ENCODE peak calls at places on chromosomes 1 and 21, in six cellular contexts. H is endothelial cell of umbilical vein, I is HCT116, C is HepG2, A is GM12878, X is PC-9. D is an unnamed sample. For H3K4me1, the result is how much of the 10 kb centered on the place peaks cover.

GRCh38 chr1:20322825-20323612 is 32.3 kb downstream of the VWA5B1 start:
- DNase-seq in H (no peak), I (no peak), C (no peak), A (no peak), X (no peak), D (no peak)

GRCh38 chr1:96968582-96969378 is 247.2 kb downstream of the PTBP2 start:
- DNase-seq in H (no peak), I (no peak), C (no peak), A (no peak), X (no peak), D (no peak)

GRCh38 chr1:149986486-149987296 is 23.8 kb downstream of the OTUD7B start:
- DNase-seq in H (no peak), I (no peak), C (no peak), A (no peak), X (no peak), D (peak)

GRCh38 chr1:63524166-63524565 is 841 bp downstream of the EFCAB7 start:
- DNase-seq in H (no peak), I (no peak), C (no peak), A (no peak), X (no peak), D (no peak)

GRCh38 chr1:155177192-155177917 is 3.7 kb downstream of the TRIM46 start:
- DNase-seq in H (no peak), I (no peak), C (no peak), A (no peak), X (peak), D (no peak)

GRCh38 chr1:12088607-12089006 is 25.5 kb downstream of the TNFRSF8 start:
- DNase-seq in H (no peak), I (no peak), C (no peak), A (no peak), X (no peak), D (no peak)

GRCh38 chr1:183039985-183040447 is 16.8 kb downstream of the LAMC1 start:
- DNase-seq in H (peak), I (no peak), C (no peak), A (no peak), X (no peak), D (peak)

GRCh38 chr1:16630661-16631247 is 17.4 kb upstream of the NBPF1 start:
- DNase-seq in H (no peak), I (no peak), C (no peak), A (no peak), X (no peak), D (no peak)

GRCh38 chr1:237590381-237590780 is 300.3 kb downstream of the ZP4 start:
- DNase-seq in H (no peak), I (no peak), C (no peak), A (no peak), X (no peak), D (no peak)

GRCh38 chr21:43361493-43362296 is 65.2 kb downstream of the SIK1 start:
- DNase-seq in H (peak), I (no peak), C (no peak), A (peak), X (no peak), D (peak)

GRCh38 chr1:20733361-20733975 is 965 bp upstream of the SH2D5 start:
- DNase-seq in H (no peak), I (no peak), C (no peak), A (no peak), X (no peak), D (no peak)

GRCh38 chr1:23567996-23568607 is 8.8 kb upstream of the ID3 start:
- DNase-seq in H (peak), I (no peak), C (no peak), A (no peak), X (no peak), D (no peak)

GRCh38 chr21:44765231-44766013 is 36.2 kb downstream of the UBE2G2 start:
- DNase-seq in H (peak), I (no peak), C (no peak), A (no peak), X (peak), D (peak)

DNA sequence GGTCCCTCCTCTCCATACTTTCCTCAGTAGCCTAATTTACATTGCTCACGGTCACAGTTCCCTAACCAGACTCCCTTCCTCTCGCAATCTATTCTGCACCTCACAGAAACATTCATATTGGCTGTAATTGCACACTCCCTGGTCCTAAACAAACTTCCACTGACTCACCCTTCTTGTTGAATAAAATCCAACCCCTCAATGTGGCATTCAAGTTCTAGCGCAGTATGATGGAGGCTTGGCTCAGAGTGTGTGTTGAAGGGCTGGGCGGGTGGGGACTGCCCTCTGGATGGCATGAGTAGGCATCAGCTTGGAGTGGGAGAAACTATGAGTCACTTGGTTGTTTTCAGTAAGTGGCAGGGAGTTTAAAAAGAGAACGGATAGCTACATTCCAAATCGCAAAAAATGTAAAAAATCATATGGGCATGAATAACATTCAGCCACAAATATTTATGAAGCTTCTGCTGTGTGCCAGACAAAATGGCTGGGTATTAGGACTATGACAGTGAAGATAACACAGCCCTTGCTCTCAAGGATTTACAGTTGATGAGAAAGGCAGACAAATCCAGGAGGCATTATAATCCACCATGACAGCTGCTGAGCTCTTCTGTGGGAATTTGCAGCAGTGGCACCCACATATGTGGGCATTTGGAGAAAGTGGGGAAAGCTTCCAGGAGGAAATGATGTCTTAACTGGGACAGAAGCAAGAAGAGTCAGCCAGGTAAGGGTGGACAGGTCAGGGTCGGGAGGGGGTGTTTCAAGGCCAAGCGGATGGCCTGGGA is 42.2 kb upstream of the LYST start:
- DNase-seq in H (peak), I (peak), C (no peak), A (no peak), X (peak), D (peak)
- H3K4me2 ChIP-seq in H (peak), I (peak), C (no peak), A (no peak), X (peak), D (peak)

DNA sequence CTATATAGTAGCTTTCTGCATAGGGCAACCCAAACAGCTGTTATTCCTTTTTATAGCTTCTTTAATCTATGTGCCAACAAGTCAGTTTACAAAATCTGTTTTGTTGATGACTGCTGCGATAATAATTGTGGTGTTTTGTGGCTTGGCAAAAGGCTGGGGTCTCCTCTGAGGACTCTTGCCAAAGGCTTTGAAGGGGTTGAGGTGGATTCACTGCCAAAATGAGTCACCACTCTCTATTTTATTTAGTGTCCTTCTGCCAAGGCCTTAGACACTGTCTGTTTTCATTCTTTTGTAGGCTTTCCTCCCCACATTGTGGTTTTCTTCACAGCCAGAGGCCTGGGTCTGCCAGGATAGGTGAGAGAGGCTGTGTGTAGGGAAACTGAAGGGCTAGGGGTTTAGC is 161.8 kb downstream of the NFIA start:
- DNase-seq in H (peak), I (peak), C (no peak), A (no peak), X (no peak), D (peak)
- H3K4me1 ChIP-seq in H (under half), I (under half), C (half or more), A (under half), X (under half), D (under half)

DNA sequence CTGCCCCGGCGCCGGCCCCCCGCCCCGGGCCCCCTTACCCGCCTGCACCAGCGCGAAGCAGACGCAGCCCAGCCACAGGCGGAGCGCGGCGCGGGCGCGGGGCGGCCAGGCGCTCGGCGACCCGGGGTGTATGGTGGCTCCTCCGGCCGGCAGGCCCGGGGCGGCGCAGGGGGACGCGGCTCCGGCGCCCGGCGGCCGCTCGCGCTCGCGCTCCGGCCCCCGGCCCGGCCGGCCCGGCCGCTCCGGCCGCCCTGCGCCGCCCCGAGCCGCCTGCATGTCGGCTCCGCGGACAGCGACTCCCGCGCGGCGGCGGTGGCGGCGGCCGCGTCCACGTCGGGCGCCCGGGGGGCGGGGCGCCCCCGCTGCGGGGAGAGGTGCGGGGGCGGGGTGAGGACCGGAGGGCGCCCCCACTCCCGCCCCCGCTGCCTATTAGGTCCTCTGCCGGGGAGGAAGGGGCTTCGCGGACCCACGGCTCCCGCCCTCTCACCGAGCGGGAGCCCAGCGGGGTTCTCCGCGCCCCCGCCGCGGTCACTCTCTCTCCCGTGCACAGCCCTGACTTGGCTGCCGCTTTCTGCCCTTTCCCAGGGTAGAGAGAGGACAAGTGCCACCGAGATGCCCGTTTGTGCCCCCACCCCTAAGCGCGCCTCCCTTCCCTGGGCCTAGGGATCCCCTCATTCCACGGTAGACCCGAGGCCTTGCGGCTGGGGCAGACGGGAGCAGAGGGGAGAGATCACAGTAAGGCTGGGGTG is at the start of gene FNDC5:
- DNase-seq in H (no peak), I (no peak), C (no peak), A (no peak), X (no peak), D (no peak)
- TF ChIP-seq EZH2 in H (no peak), I (no peak), C (no peak), A (no peak), X (peak), D (peak)

DNA sequence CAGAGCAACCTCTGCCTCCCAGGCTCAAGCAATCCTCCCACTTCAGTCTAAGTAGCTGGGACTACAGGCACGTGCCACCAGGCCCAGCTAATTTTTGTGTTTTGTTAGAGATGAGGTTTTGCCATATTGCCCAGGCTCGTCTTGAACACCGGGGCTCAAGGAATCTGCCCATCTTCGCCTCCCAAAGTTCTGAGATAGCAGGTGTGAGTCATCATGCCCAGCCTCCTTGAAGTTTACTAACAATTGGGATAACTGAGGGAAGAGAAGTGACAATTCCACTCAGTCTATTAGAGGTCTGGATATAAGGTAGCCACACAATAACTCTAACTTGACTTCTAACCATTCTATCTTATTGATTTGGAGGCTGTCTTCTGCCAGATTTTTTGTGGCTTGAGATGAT is 6.3 kb upstream of the RCC1 start:
- DNase-seq in H (no peak), I (no peak), C (no peak), A (no peak), X (no peak), D (no peak)
- H3K4me2 ChIP-seq in H (no peak), I (peak), C (no peak), A (no peak), X (no peak), D (no peak)

D was measured in mammary epithelial cell.